ENCODE peak calls at places on chromosomes 12 and 14, in nine cellular contexts. W, F, K, L, J, S, Y, I and Q are unnamed samples.
A peak's percentile ranks its signal among the peaks of the same experiment; 100 is the strongest.

GRCh38 chr14:74568380-74568649 is 43.7 kb downstream of the LTBP2 start:
- DNase-seq in F (no peak), S (no peak), J (no peak), Y (no peak), L (no peak), I (no peak), K (no peak), W (no peak), Q (no peak)

GRCh38 chr12:13390381-13390856 is 193.9 kb downstream of the EMP1 start:
- DNase-seq in Y (peak; percentile 54), W (no peak), K (peak; percentile 57), L (peak; percentile 98), S (peak; percentile 95), F (peak; percentile 58), J (peak; percentile 11), I (no peak), Q (peak; percentile 88)

GRCh38 chr14:104135904-104136471 is 2.4 kb upstream of the KIF26A start:
- DNase-seq in F (peak; percentile 16), S (peak; percentile 71), L (no peak), Y (no peak), K (no peak), J (no peak), I (no peak), W (peak; percentile 59), Q (no peak)

GRCh38 chr14:95488376-95489162 is 27.9 kb downstream of the SYNE3 start:
- DNase-seq in Y (no peak), L (peak; percentile 26), W (no peak), J (no peak), I (no peak), S (peak; percentile 76), K (no peak), F (no peak), Q (peak; percentile 72)

GRCh38 chr14:77043984-77044485 is 15.5 kb upstream of the IRF2BPL start:
- DNase-seq in W (no peak), S (peak; percentile 30), L (no peak), Y (no peak), I (no peak), F (peak; percentile 56), J (no peak), K (no peak), Q (no peak)

GRCh38 chr14:66233571-66233970 is 252.6 kb upstream of the CCDC196 start:
- DNase-seq in J (no peak), W (peak; percentile 68), I (no peak), Y (no peak), F (peak; percentile 82), S (no peak), K (no peak), L (peak; percentile 41), Q (no peak)

GRCh38 chr12:19894803-19895202 is 455.5 kb downstream of the AEBP2 start:
- DNase-seq in F (no peak), W (no peak), L (no peak), I (no peak), Y (no peak), K (no peak), J (no peak), S (no peak), Q (no peak)

GRCh38 chr14:104973215-104974145 is 4.7 kb downstream of the AHNAK2 start:
- DNase-seq in Y (no peak), S (peak; percentile 98), J (peak; percentile 92), F (no peak), K (no peak), I (no peak), W (peak; percentile 10), L (peak; percentile 27), Q (peak; percentile 33)

GRCh38 chr14:91963465-91963864 is 16.0 kb upstream of the FBLN5 start:
- DNase-seq in I (no peak), W (no peak), J (no peak), F (no peak), S (no peak), K (no peak), Y (no peak), L (no peak), Q (no peak)

GRCh38 chr14:100546051-100546443 is 41.2 kb downstream of the BEGAIN start:
- DNase-seq in W (no peak), L (no peak), J (no peak), K (no peak), Y (no peak), F (no peak), I (no peak), S (no peak), Q (no peak)

GRCh38 chr14:28300356-28300755 is 466.2 kb upstream of the FOXG1 start:
- DNase-seq in J (no peak), Y (no peak), L (no peak), S (no peak), W (no peak), I (no peak), F (no peak), K (no peak), Q (no peak)

GRCh38 chr12:27163048-27163715 is 80.8 kb upstream of the C12orf71 start:
- DNase-seq in W (no peak), K (no peak), L (no peak), Y (no peak), S (no peak), J (no peak), F (peak; percentile 71), I (no peak), Q (no peak)

GRCh38 chr12:58030566-58031279 is 89.4 kb downstream of the ATP23 start:
- DNase-seq in S (no peak), I (no peak), J (peak; percentile 61), F (no peak), Y (no peak), L (no peak), K (no peak), W (no peak), Q (no peak)

GRCh38 chr12:54558311-54558710 is 8.9 kb downstream of the PDE1B start:
- DNase-seq in L (no peak), J (no peak), K (no peak), S (no peak), I (no peak), W (no peak), F (no peak), Y (no peak), Q (no peak)

GRCh38 chr12:15589328-15590032 is 199.7 kb downstream of the EPS8 start:
- DNase-seq in I (no peak), Y (no peak), J (no peak), F (no peak), W (no peak), L (no peak), K (no peak), S (no peak), Q (no peak)

GRCh38 chr12:104828015-104828414 is 130.1 kb downstream of the SLC41A2 start:
- DNase-seq in K (no peak), W (no peak), J (no peak), Y (no peak), L (no peak), S (no peak), F (peak; percentile 94), I (no peak), Q (no peak)

GRCh38 chr12:34397591-34398365 is 375.5 kb downstream of the ALG10 start:
- DNase-seq in J (no peak), I (no peak), K (no peak), L (no peak), S (peak; percentile 43), F (no peak), Y (peak; percentile 16), W (no peak), Q (no peak)

GRCh38 chr14:99675381-99675835 is 8.7 kb upstream of the CYP46A1 start:
- DNase-seq in J (no peak), K (no peak), Y (no peak), F (no peak), L (no peak), W (no peak), S (peak; percentile 72), I (no peak), Q (no peak)

GRCh38 chr14:47490766-47491165 is 184.6 kb downstream of the MDGA2 start:
- DNase-seq in S (no peak), F (no peak), L (no peak), I (no peak), J (no peak), Y (no peak), K (no peak), W (no peak), Q (no peak)

GRCh38 chr14:92945959-92946846 is 23.3 kb downstream of the CHGA start:
- DNase-seq in K (no peak), Y (no peak), W (no peak), J (peak; percentile 83), I (no peak), L (no peak), F (no peak), S (no peak), Q (no peak)

GRCh38 chr14:32374155-32374554 is 45.1 kb downstream of the AKAP6 start:
- DNase-seq in J (no peak), Y (no peak), L (no peak), S (no peak), F (no peak), W (no peak), I (no peak), K (no peak), Q (no peak)

GRCh38 chr12:128801879-128802391 is 21.8 kb downstream of the SLC15A4 start:
- DNase-seq in S (no peak), F (no peak), W (no peak), J (no peak), I (no peak), L (no peak), K (no peak), Y (no peak), Q (no peak)

GRCh38 chr12:76927170-76927784 is 48.5 kb upstream of the CSRP2 start:
- DNase-seq in J (no peak), I (peak; percentile 56), K (no peak), L (no peak), Y (peak; percentile 26), F (peak; percentile 93), S (no peak), W (peak; percentile 75), Q (no peak)

GRCh38 chr14:92439551-92440344 is 73.8 kb upstream of the RIN3 start:
- DNase-seq in S (peak; percentile 64), W (no peak), K (no peak), J (no peak), F (peak; percentile 63), Y (no peak), L (peak; percentile 86), I (peak; percentile 45), Q (no peak)

GRCh38 chr14:75720828-75721227 is 59.8 kb downstream of the TTLL5 start:
- DNase-seq in I (no peak), S (peak; percentile 84), J (no peak), K (peak; percentile 14), W (no peak), L (no peak), F (no peak), Y (no peak), Q (peak; percentile 89)